ENCODE peak calls at places on chromosomes 11 and 22, in eight cellular contexts. L is SJSA1; C is caudate nucleus; M is CD8-positive, alpha-beta T cell; Q is neuronal stem cell; H is GM12878; N is A549; B is adrenal gland. E is an unnamed sample.

GRCh38 chr11:71184421-71185210 is 67.8 kb downstream of the SHANK2 start:
- DNase-seq in L (no peak), C (no peak), M (no peak), Q (no peak), H (no peak), N (no peak), B (no peak), E (no peak)

GRCh38 chr22:29587938-29588699 is 7.2 kb upstream of the NIPSNAP1 start:
- DNase-seq in L (peak; percentile 54), C (no peak), M (no peak), Q (no peak), H (no peak), N (peak; percentile 54), B (peak; percentile 59), E (no peak)

GRCh38 chr11:7251836-7252682 is at the start of gene SYT9:
- DNase-seq in L (peak; percentile 33), C (peak; percentile 77), M (no peak), Q (peak; percentile 78), H (no peak), N (peak; percentile 21), B (peak; percentile 74), E (no peak)

GRCh38 chr11:28704801-28705200 is 596.6 kb downstream of the METTL15 start:
- DNase-seq in L (no peak), C (no peak), M (no peak), Q (no peak), H (no peak), N (no peak), B (no peak), E (no peak)

GRCh38 chr11:129436573-129436972 is 60.9 kb downstream of the BARX2 start:
- DNase-seq in L (no peak), C (no peak), M (no peak), Q (no peak), H (no peak), N (no peak), B (no peak), E (no peak)

GRCh38 chr11:45051621-45052020 is 94.8 kb upstream of the PRDM11 start:
- DNase-seq in L (no peak), C (no peak), M (no peak), Q (no peak), H (no peak), N (no peak), B (no peak), E (no peak)

GRCh38 chr11:115652094-115652493 is 147.9 kb upstream of the CADM1 start:
- DNase-seq in L (no peak), C (no peak), M (no peak), Q (no peak), H (no peak), N (no peak), B (no peak), E (no peak)

GRCh38 chr11:71332046-71332445 is 79.7 kb upstream of the SHANK2 start:
- DNase-seq in L (no peak), C (no peak), M (no peak), Q (no peak), H (no peak), N (no peak), B (no peak), E (no peak)

GRCh38 chr11:68340784-68341556 is 28.6 kb downstream of the LRP5 start:
- DNase-seq in L (no peak), C (no peak), M (no peak), Q (no peak), H (peak; percentile 54), N (peak; percentile 56), B (no peak), E (no peak)

GRCh38 chr11:126450806-126451205 is 95.3 kb downstream of the ST3GAL4 start:
- DNase-seq in L (no peak), C (no peak), M (no peak), Q (no peak), H (no peak), N (no peak), B (no peak), E (no peak)

GRCh38 chr11:25068451-25068850 is 571.6 kb downstream of the LUZP2 start:
- DNase-seq in L (no peak), C (no peak), M (no peak), Q (no peak), H (no peak), N (no peak), B (no peak), E (no peak)

GRCh38 chr22:42336527-42337227 is 66.2 kb upstream of the TCF20 start:
- DNase-seq in L (no peak), C (no peak), M (no peak), Q (no peak), H (no peak), N (no peak), B (no peak), E (no peak)

GRCh38 chr11:66768088-66768521 is 39.1 kb upstream of the SPTBN2 start:
- DNase-seq in L (no peak), C (no peak), M (no peak), Q (no peak), H (no peak), N (peak; percentile 51), B (no peak), E (no peak)

GRCh38 chr22:44573451-44573850 is 75.4 kb upstream of the RTL6 start:
- DNase-seq in L (no peak), C (no peak), M (no peak), Q (no peak), H (no peak), N (no peak), B (no peak), E (no peak)

GRCh38 chr11:85316967-85317366 is 310.2 kb downstream of the DLG2 start:
- DNase-seq in L (no peak), C (no peak), M (no peak), Q (no peak), H (peak; percentile 72), N (peak; percentile 85), B (peak; percentile 7), E (no peak)

GRCh38 chr22:19974233-19974861 is 32.7 kb upstream of the TXNRD2 start:
- DNase-seq in L (peak; percentile 75), C (no peak), M (peak; percentile 33), Q (peak; percentile 76), H (no peak), N (peak; percentile 62), B (no peak), E (no peak)

GRCh38 chr11:104484784-104485554 is 321.0 kb upstream of the PDGFD start:
- DNase-seq in L (no peak), C (no peak), M (no peak), Q (no peak), H (no peak), N (no peak), B (no peak), E (no peak)

DNA sequence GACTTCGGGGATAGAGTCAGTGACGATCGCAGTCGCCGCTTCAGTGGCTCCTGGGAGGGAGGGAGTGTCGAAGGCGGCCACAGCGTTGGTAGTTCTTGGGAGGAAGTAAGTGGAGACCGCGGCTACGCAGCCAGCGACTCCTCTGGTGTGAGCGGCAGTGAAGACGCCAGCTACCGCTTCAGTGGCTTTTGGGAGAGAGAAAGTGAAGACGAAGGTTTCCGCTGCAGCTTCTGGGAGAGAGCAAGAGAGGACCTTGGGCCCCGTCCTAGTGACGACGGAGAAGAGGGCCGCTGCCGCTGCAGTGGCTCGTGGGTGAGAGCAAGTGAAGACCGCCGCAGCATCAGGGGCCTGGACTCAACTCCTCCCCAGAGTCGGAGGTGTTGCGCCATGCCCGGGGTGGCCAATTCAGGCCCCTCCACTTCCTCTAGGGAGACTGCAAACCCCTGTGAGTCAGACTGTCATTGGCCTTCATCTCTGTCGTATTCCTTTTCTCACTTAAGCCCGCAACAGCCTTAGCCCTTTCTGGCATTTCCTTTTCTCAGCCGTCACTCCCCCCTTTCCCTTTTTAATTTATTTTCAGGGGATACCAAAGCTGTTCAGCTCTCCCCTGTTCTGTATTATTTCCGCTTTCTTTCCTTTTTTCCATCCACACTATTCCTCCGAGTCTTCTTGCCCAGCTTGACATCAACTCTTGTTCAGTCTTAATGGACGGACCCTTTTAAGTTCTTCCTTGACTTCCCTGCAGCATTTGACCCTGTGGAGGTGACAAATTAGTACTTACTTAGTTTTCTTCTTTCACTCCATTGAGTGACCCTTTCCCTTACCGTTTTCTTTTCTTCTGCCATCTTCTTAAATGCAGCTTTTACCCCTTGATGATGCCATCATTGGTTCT is 1.0 kb downstream of the ANKRD42 start:
- DNase-seq in L (peak; percentile 47), C (peak; percentile 19), M (peak; percentile 75), Q (peak; percentile 26), H (no peak), N (peak; percentile 39), B (peak; percentile 88), E (peak; percentile 40)
- H3K27ac ChIP-seq in L (peak overlapping the region; percentile 82), C (peak overlapping the region; percentile 72), M (peak overlapping the region; percentile 97), Q (no peak overlapping the region), H (peak overlapping the region; percentile 46), N (peak overlapping the region; percentile 83), B (peak overlapping the region; percentile 90), E (peak overlapping the region; percentile 88)

GRCh38 chr11:14642873-14643696 is 519 bp upstream of the PDE3B start:
- DNase-seq in L (no peak), C (no peak), M (peak; percentile 25), Q (no peak), H (no peak), N (peak; percentile 15), B (no peak), E (no peak)
- H3K27ac ChIP-seq in L (no peak overlapping the region), C (no peak overlapping the region), M (peak overlapping the region; percentile 86), Q (no peak overlapping the region), H (no peak overlapping the region), N (peak overlapping the region; percentile 79), B (no peak overlapping the region), E (no peak overlapping the region)

DNA sequence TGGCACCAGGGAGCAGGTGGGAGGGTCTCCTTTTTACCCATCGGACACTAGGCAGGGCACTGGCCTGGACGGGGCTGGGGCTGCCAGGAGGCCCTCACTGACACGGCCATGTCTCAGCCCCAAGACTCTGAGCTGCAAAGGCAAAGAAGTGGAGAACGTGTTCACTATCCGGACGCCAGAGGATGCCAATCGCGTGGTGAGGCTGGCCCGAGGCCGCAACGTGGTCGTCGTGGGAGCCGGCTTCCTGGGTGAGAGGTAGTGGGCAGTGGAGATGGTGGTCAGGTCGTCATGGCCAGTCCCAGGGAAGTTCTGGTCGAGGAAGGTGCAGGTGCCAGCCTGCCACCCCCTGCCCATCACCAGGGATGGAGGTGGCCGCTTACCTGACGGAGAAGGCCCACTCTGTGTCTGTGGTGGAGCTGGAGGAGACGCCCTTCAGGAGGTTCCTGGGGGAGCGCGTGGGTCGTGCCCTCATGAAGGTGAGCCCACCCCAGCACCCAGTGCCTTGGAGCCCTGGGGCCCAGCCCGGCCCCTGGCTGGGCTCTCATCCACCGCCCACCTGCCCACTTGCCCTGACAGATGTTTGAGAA is 5.7 kb upstream of the LZTR1 start:
- DNase-seq in L (no peak), C (no peak), M (no peak), Q (no peak), H (no peak), N (no peak), B (no peak), E (no peak)
- H3K27ac ChIP-seq in L (no peak overlapping the region), C (no peak overlapping the region), M (no peak overlapping the region), Q (no peak overlapping the region), H (no peak overlapping the region), N (no peak overlapping the region), B (no peak overlapping the region), E (no peak overlapping the region)

DNA sequence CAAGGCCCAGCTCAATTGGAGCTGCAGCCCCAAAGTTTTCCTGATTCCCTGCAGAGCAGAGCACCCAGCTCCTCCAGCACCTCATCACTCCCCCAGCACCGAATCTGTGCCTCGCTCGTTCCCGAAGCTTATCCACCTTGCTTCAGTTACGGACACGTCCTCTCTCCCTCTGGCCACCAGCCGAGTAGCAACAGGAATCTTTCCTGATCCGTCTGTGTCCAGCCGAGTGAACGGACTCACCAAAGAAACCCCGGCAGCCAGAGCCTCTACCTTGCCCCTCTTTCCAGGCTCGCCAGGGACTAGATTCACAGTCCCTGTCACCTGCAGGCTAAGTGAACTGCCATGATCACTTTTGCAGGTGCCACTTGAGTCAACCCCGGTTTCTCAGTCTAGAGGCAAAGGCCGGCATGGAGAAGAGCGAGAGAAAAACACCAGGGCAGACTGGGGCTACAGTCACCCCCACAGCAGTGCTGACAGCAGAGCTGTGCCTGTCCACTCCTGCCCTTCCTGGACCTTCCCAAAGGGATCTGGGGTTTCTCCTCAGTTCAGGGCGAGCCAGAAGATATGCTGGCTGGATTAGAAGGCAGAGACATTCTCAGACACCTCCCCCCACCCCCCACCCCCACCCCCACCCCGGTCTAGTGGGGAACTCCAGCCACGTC is 32.3 kb downstream of the BID start:
- DNase-seq in L (no peak), C (no peak), M (no peak), Q (no peak), H (peak; percentile 40), N (no peak), B (no peak), E (no peak)
- H3K27ac ChIP-seq in L (no peak overlapping the region), C (no peak overlapping the region), M (no peak overlapping the region), Q (no peak overlapping the region), H (peak overlapping the region; percentile 58), N (no peak overlapping the region), B (no peak overlapping the region), E (no peak overlapping the region)

E was measured in CD4-positive, alpha-beta T cell.